ENCODE peak calls at places on chromosome 22, in ten cellular contexts. R is CD8-positive, alpha-beta memory T cell; B is esophagus squamous epithelium; F is A673; N is choroid plexus epithelial cell; K is suprapubic skin; C is coronary artery; P is fibroblast of lung; G is colonic mucosa; U is fibroblast of pulmonary artery. H is an unnamed sample.
A peak's percentile ranks its signal among the peaks of the same experiment; 100 is the strongest.

GRCh38 chr22:33470456-33470855 is 412.3 kb upstream of the SYN3 start:
- DNase-seq in R (no peak), P (no peak), U (no peak), N (no peak), F (no peak), K (no peak), C (no peak), B (no peak), G (no peak), H (no peak)

GRCh38 chr22:40728731-40729189 is 49.5 kb downstream of the MCHR1 start:
- DNase-seq in K (no peak), G (no peak), U (peak; percentile 36), P (peak; percentile 56), F (peak; percentile 48), C (no peak), B (no peak), R (peak; percentile 79), N (peak; percentile 27), H (peak; percentile 24)

GRCh38 chr22:23263651-23264555 is 83.6 kb downstream of the BCR start:
- DNase-seq in P (no peak), R (peak; percentile 85), C (no peak), N (no peak), K (no peak), G (no peak), U (no peak), F (no peak), B (no peak), H (no peak)

GRCh38 chr22:19873960-19874306 is 19.3 kb upstream of the GNB1L start:
- DNase-seq in B (no peak), N (no peak), F (no peak), R (no peak), U (no peak), P (no peak), C (peak; percentile 72), G (peak; percentile 18), K (peak; percentile 55), H (no peak)

GRCh38 chr22:22786301-22787115 is 101.1 kb upstream of the IGLL5 start:
- DNase-seq in U (no peak), P (no peak), G (no peak), F (no peak), K (no peak), N (no peak), C (no peak), R (no peak), B (no peak), H (no peak)

GRCh38 chr22:46036558-46037408 is 59.8 kb upstream of the WNT7B start:
- DNase-seq in F (peak; percentile 43), K (peak; percentile 78), C (peak; percentile 79), R (peak; percentile 72), P (peak; percentile 49), U (no peak), G (peak; percentile 36), N (peak; percentile 51), B (no peak), H (peak; percentile 58)

GRCh38 chr22:20799449-20799848 is 25.5 kb downstream of the SERPIND1 start:
- DNase-seq in K (no peak), G (no peak), U (no peak), N (no peak), F (no peak), B (no peak), P (no peak), R (no peak), C (no peak), H (no peak)

GRCh38 chr22:28442264-28442950 is 237.2 kb downstream of the TTC28 start:
- DNase-seq in R (peak; percentile 53), C (peak; percentile 83), F (peak; percentile 74), P (peak; percentile 80), N (peak; percentile 84), B (no peak), K (peak; percentile 83), G (peak; percentile 78), U (peak; percentile 81), H (peak; percentile 71)

GRCh38 chr22:26888887-26889286 is 231.5 kb downstream of the MIAT start:
- DNase-seq in P (no peak), B (no peak), R (no peak), C (no peak), G (no peak), K (no peak), F (no peak), U (peak; percentile 14), N (no peak), H (no peak)

GRCh38 chr22:26889794-26890193 is 232.4 kb downstream of the MIAT start:
- DNase-seq in K (no peak), G (no peak), U (no peak), R (no peak), P (no peak), F (no peak), B (no peak), C (no peak), N (peak; percentile 28), H (peak; percentile 27)

GRCh38 chr22:26887916-26888315 is 230.5 kb downstream of the MIAT start:
- DNase-seq in B (no peak), G (no peak), C (no peak), K (no peak), P (peak; percentile 38), N (no peak), U (no peak), F (no peak), R (no peak), H (no peak)

GRCh38 chr22:26885441-26886261 is 228.3 kb downstream of the MIAT start:
- DNase-seq in F (no peak), N (no peak), C (no peak), P (no peak), R (no peak), G (no peak), U (no peak), K (no peak), B (no peak), H (no peak)

DNA sequence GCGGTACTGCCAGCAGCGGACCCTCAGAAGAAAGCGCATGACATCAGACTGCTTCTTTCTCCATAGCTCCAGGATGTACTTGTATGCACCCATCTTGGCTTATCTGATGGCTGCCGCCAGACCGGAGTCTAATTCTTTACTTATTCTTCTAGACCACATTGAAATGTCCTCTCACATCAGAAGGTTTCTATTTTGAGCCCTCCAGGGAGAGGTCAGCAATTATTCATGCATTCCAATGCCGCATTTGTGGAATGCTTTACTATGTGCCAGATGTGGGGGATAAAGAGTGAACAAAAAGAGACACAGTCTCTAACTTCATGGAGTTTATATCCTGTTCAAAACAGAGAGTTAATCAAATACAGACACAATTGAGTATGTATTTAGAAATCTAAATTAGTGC is 230.1 kb downstream of the MIAT start:
- DNase-seq in P (peak; percentile 97), G (no peak), U (peak; percentile 84), C (no peak), N (peak; percentile 87), R (no peak), B (no peak), F (peak; percentile 65), K (no peak), H (peak; percentile 90)
- H3K4me3 ChIP-seq in P (no peak overlapping the region), G (no peak overlapping the region), U (no peak overlapping the region), C (peak overlapping the region; percentile 7), N (no peak overlapping the region), R (no peak overlapping the region), B (no peak overlapping the region), F (no peak overlapping the region), K (no peak overlapping the region), H (no peak overlapping the region)

DNA sequence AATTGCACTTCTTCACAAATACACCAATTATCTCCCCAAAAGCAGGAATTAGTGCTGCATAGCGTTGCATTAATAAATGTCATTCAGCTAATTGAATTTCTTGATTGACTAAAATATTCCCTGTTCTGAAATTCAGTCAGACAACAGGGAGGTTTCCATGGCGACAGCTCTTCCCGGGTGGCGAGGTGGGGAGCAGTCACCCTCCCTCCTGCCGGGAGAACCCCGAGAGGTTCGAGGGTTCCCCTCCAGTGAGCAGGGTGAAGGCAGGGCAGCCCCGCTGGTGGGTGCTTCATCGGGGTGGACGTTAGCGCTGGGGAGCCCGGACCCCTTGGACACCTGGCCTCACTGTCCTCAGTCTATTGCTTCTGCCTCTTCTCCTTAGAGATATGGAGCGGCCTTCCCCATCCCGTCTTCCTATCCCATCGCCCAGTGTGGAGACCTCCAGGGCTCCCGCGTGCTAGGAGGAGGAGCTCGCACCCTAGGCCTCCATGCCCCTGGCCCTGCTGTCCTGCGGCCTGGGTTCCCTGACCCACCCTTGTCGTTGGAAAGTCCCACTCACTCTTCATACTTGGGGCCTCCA is 983.5 kb downstream of the BRD1 start:
- DNase-seq in C (no peak), N (no peak), U (no peak), R (no peak), G (no peak), F (no peak), B (no peak), K (no peak), P (no peak), H (no peak)
- H3K4me3 ChIP-seq in C (no peak overlapping the region), N (no peak overlapping the region), U (no peak overlapping the region), R (no peak overlapping the region), G (no peak overlapping the region), F (no peak overlapping the region), B (no peak overlapping the region), K (no peak overlapping the region), P (no peak overlapping the region), H (no peak overlapping the region)

GRCh38 chr22:17703811-17704210 is 65.3 kb downstream of the BCL2L13 start:
- DNase-seq in U (peak; percentile 24), P (peak; percentile 7), N (no peak), G (no peak), C (no peak), R (no peak), B (no peak), F (no peak), K (no peak), H (peak; percentile 16)

GRCh38 chr22:17707526-17707925 is 66.7 kb downstream of the BID start:
- DNase-seq in R (no peak), C (no peak), U (peak; percentile 51), K (no peak), B (no peak), P (peak; percentile 32), N (peak; percentile 64), G (no peak), F (peak; percentile 51), H (no peak)

GRCh38 chr22:17706947-17707346 is 67.3 kb downstream of the BID start:
- DNase-seq in C (no peak), R (no peak), G (no peak), F (no peak), U (no peak), N (no peak), B (no peak), P (no peak), K (no peak), H (no peak)

GRCh38 chr22:17705565-17706450 is 67.3 kb downstream of the BCL2L13 start:
- DNase-seq in B (no peak), C (no peak), P (peak; percentile 33), R (no peak), F (no peak), U (no peak), N (no peak), G (no peak), K (no peak), H (no peak)

GRCh38 chr22:17706451-17706900 is 67.8 kb downstream of the BID start:
- DNase-seq in B (no peak), F (peak; percentile 86), G (peak; percentile 64), U (peak; percentile 94), P (peak; percentile 94), N (peak; percentile 99), C (no peak), R (no peak), K (no peak), H (peak; percentile 86)
- H3K4me3 ChIP-seq in B (peak overlapping the region; percentile 56), F (peak overlapping the region; percentile 24), G (peak overlapping the region; percentile 1), U (peak overlapping the region; percentile 50), P (no peak overlapping the region), N (peak overlapping the region; percentile 56), C (peak overlapping the region; percentile 63), R (no peak overlapping the region), K (peak overlapping the region; percentile 36), H (peak overlapping the region; percentile 47)

DNA sequence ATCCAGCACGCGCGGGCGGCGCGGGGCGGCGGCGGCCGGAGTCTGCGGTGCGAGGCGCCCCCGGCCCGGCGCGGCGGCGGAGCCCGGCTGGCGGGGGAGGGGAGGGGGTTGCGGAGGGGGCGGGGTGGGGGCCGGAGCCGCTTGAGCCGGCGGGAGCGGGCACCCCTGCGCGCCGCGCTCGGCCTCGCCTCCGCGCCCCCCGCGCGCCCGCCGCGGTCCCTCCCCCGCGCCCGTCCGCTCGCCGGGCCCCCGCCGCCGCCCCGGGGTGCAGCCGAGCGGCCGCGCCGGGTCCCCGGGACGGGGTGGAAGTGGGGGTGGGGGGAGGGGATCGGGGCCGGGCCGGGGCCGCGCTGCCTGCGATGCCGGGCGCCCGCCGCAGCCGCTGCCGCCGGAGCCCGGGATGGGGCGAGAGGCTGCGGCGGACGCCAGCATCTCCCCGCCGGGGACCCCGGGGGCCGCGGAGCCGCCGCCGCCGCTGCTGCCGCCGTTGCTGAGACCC is 284 bp downstream of the MGAT3 start:
- DNase-seq in C (no peak), G (no peak), N (no peak), B (no peak), R (no peak), K (no peak), P (no peak), F (no peak), U (no peak), H (no peak)
- H3K4me3 ChIP-seq in C (peak overlapping the region; percentile 78), G (no peak overlapping the region), N (peak overlapping the region; percentile 55), B (peak overlapping the region; percentile 72), R (no peak overlapping the region), K (peak overlapping the region; percentile 68), P (no peak overlapping the region), F (peak overlapping the region; percentile 71), U (no peak overlapping the region), H (no peak overlapping the region)

H was measured in foreskin fibroblast.